ENCODE peak calls at places on chromosomes 11 and 22, in nine cellular contexts. H is adrenal gland, S is cardiac muscle cell, B is thyroid gland, L is spleen, C is fibroblast of lung, A is ovary, O is mesendoderm, K is neural progenitor cell. F is an unnamed sample. For H3K4me1, the result is how much of the 10 kb centered on the place peaks cover.

GRCh38 chr11:73139476-73140198 is 2.5 kb downstream of the FCHSD2 start:
- DNase-seq in A (no peak), H (no peak), L (no peak), B (no peak), O (no peak), C (peak), K (no peak), S (peak), F (no peak)

GRCh38 chr22:40040927-40041326 is 46.2 kb downstream of the FAM83F start:
- DNase-seq in C (peak), S (peak), H (peak), K (no peak), L (no peak), B (peak), O (no peak), A (no peak), F (no peak)

GRCh38 chr11:110301032-110301431 is 4.6 kb upstream of the RDX start:
- DNase-seq in L (no peak), H (no peak), O (no peak), S (no peak), K (no peak), A (no peak), C (no peak), B (no peak), F (no peak)

GRCh38 chr11:65388731-65389130 is 2.3 kb downstream of the FRMD8 start:
- DNase-seq in A (no peak), O (no peak), K (no peak), B (no peak), C (no peak), H (no peak), S (no peak), L (no peak), F (no peak)

GRCh38 chr11:92782806-92783205 is 186.6 kb upstream of the MTNR1B start:
- DNase-seq in S (no peak), C (no peak), A (no peak), L (no peak), K (no peak), O (no peak), B (no peak), H (no peak), F (no peak)

GRCh38 chr11:86418929-86419328 is 44.2 kb downstream of the CCDC81 start:
- DNase-seq in H (no peak), A (no peak), O (peak), B (no peak), K (peak), S (no peak), C (peak), L (no peak), F (no peak)

GRCh38 chr11:46457659-46458058 is 66.1 kb upstream of the CHRM4 start:
- DNase-seq in H (no peak), O (no peak), A (no peak), B (peak), L (no peak), K (no peak), C (peak), S (peak), F (no peak)

GRCh38 chr11:95378106-95378505 is 147.1 kb upstream of the SESN3 start:
- DNase-seq in A (no peak), H (no peak), L (no peak), O (no peak), S (no peak), B (no peak), K (no peak), C (no peak), F (no peak)

GRCh38 chr11:108895579-108896480 is 231.0 kb downstream of the DDX10 start:
- DNase-seq in O (peak), L (no peak), B (no peak), C (peak), K (no peak), S (peak), A (no peak), H (no peak), F (no peak)

GRCh38 chr11:12812849-12813248 is 138.6 kb downstream of the TEAD1 start:
- DNase-seq in S (no peak), B (no peak), H (no peak), C (no peak), O (no peak), K (no peak), L (no peak), A (no peak), F (no peak)

GRCh38 chr11:84295815-84296214 is 1009.6 kb upstream of the CCDC90B start:
- DNase-seq in C (no peak), S (no peak), L (no peak), H (no peak), K (no peak), O (no peak), A (no peak), B (no peak), F (no peak)

GRCh38 chr22:18103527-18104269 is 6.9 kb upstream of the TUBA8 start:
- DNase-seq in K (no peak), S (no peak), B (no peak), O (no peak), A (no peak), C (no peak), L (peak), H (no peak), F (no peak)

GRCh38 chr11:134015541-134015940 is 53.3 kb upstream of the JAM3 start:
- DNase-seq in H (no peak), K (no peak), S (no peak), B (no peak), A (no peak), O (no peak), L (no peak), C (no peak), F (no peak)

GRCh38 chr11:67293090-67293489 is 4.0 kb downstream of the ANKRD13D start:
- DNase-seq in S (peak), H (no peak), C (peak), K (no peak), B (no peak), O (no peak), A (no peak), L (no peak), F (no peak)

GRCh38 chr11:109034341-109034696 is 369.4 kb downstream of the DDX10 start:
- DNase-seq in K (no peak), C (no peak), A (no peak), B (no peak), H (no peak), O (no peak), L (no peak), S (peak), F (no peak)

GRCh38 chr22:31947296-31947695 is 3.0 kb downstream of the YWHAH start:
- DNase-seq in K (no peak), B (no peak), S (peak), L (no peak), C (no peak), O (peak), A (no peak), H (no peak), F (no peak)

GRCh38 chr11:126575849-126576248 is 220.4 kb downstream of the ST3GAL4 start:
- DNase-seq in O (no peak), C (no peak), L (no peak), K (no peak), B (no peak), H (no peak), S (no peak), A (no peak), F (no peak)

GRCh38 chr22:36227396-36227795 is 11.9 kb downstream of the APOL2 start:
- DNase-seq in L (no peak), B (no peak), K (no peak), O (no peak), S (no peak), H (no peak), A (no peak), C (no peak), F (no peak)

GRCh38 chr22:46108564-46109473 is 41.5 kb upstream of the PPARA start:
- DNase-seq in C (no peak), A (peak), L (no peak), O (peak), B (peak), H (peak), S (peak), K (peak), F (no peak)

GRCh38 chr22:46109474-46110003 is 40.8 kb upstream of the PPARA start:
- DNase-seq in O (no peak), L (no peak), A (peak), H (no peak), C (no peak), K (no peak), B (no peak), S (no peak), F (no peak)

GRCh38 chr22:46112405-46112804 is 37.9 kb upstream of the PPARA start:
- DNase-seq in L (no peak), H (no peak), A (peak), B (no peak), K (no peak), S (no peak), O (no peak), C (no peak), F (no peak)

GRCh38 chr22:46111645-46112306 is 38.5 kb upstream of the PPARA start:
- DNase-seq in K (peak), S (no peak), B (no peak), A (peak), C (no peak), H (peak), L (no peak), O (peak), F (no peak)

DNA sequence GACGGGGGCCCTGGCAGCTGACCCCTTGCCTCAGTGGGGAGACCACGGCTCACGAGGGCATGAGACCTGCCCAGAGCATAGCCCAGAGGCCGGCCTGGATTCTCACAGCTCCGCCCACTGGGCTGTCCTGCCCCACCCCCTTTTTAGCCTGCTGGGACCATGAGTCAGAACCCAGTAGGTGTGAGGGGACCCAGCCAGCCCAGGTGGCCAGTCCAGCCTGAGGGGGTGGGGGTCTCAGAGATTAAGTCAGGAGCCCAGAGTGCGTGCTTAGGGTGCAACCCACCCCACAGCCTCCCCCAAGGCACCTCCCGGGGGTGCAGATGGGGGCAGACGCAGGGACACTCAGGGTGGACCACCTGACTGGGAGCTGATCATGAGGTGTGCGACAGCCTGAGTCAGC is 40.1 kb upstream of the PPARA start:
- DNase-seq in S (no peak), O (peak), B (no peak), L (no peak), H (peak), C (peak), K (no peak), A (peak), F (no peak)
- H3K4me1 ChIP-seq in S (under half), O (under half), B (under half), L (half or more), H (half or more), C (half or more), K (under half), A (half or more), F (under half)

GRCh38 chr11:61066645-61067044 is 35.6 kb upstream of the CD5 start:
- DNase-seq in A (no peak), C (no peak), H (no peak), B (no peak), S (no peak), L (no peak), O (no peak), K (no peak), F (no peak)
- H3K4me1 ChIP-seq in A (under half), C (under half), H (under half), B (under half), S (under half), L (under half), O (under half), K (under half), F (under half)

DNA sequence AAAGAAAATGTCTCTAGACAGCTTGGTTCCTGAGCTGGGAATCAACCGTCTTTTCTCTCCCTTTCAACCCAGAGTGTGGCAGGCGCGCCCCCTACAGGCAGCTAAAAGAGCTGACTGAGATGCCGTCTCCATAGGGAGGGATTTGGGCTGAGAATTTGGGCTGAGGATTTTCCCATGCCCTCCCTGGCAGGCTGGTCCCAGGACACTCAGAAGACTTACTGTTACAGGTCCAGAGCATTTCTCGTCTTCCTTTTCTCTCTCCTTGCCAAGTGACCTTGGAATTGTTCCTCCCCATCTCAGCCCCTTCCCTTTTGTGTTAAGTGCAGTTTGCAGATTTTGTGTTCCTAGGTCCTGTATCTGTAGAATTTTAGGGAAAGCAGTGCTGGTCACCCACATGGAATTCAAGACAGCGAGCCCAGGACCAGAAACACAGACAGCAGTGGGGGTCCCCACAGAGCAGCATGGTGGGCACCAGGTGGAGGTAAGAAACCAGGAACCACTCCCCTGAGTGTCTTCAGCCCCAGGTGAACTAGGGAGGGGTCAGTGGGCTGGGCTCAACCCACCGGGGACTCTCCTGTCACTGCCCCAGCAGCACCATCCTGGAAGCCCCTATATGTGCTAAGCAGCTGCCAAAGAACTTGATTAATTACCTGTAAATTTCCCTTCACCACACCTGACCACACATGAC is 9.9 kb upstream of the IGLL5 start:
- DNase-seq in O (peak), L (peak), B (peak), C (peak), H (peak), A (peak), K (peak), S (peak), F (no peak)
- H3K4me1 ChIP-seq in O (under half), L (under half), B (under half), C (under half), H (under half), A (under half), K (under half), S (under half), F (under half)

GRCh38 chr22:49973018-49973965 is 12.7 kb downstream of the PIM3 start:
- DNase-seq in B (no peak), C (no peak), L (no peak), A (no peak), S (peak), K (no peak), H (peak), O (peak), F (no peak)

GRCh38 chr22:49970528-49971231 is 10.1 kb downstream of the PIM3 start:
- DNase-seq in L (peak), O (peak), A (peak), B (peak), H (peak), S (peak), C (peak), K (peak), F (peak)

GRCh38 chr22:49972163-49973017 is 11.8 kb downstream of the PIM3 start:
- DNase-seq in C (no peak), H (peak), S (no peak), O (no peak), B (peak), K (no peak), A (peak), L (peak), F (no peak)

GRCh38 chr22:49969751-49970527 is 9.4 kb downstream of the PIM3 start:
- DNase-seq in A (peak), S (no peak), K (no peak), L (peak), C (no peak), H (peak), O (no peak), B (no peak), F (no peak)

DNA sequence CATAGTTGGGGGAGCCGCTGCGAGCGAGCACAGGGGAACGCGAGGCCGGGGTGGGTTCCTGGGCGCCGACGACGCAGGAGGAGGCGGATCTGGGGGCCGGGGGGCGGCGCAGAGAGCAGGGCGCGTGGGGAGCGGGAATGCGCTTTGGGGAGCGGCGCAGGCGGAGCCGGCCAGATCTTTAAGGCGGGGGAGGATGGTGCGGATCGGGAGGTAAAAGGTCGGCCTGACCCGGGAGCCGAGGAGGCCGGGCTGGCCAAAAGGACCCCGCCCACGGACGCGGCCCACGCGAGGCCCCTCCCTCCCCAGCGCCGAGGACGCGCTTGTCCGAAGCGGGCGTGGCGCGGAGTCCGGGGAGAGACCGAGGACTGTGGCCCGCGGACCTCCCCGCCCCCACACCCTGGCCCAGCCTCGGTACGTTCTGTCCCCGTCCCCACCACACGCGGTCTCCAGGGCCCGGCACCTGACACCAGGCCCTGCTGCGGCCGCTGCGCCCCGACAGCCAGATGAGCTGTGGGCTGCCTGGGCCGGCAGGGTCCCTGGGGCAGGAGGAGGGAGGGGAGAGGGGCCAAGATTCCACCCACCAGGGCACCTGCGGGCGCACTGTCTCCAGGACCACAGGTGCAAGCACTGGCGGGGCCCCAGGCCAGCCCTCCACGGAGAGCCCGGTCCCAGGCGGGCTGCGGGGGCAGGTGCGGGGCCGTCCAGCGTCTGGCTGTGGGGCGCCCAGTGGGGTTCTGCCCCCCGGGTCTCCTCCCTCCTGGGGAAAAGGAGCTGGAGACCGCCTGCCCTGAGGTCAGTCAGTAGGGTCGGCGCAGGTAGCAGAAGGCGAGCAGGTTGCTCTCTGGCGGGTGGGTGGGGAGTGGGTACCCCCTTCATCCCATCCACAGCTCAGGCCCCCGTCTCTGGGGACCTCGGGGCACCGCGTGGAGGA is 10.9 kb downstream of the PIM3 start:
- DNase-seq in C (peak), A (peak), H (peak), B (peak), O (no peak), S (peak), L (peak), K (peak), F (peak)
- H3K4me1 ChIP-seq in C (under half), A (under half), H (under half), B (under half), O (under half), S (under half), L (under half), K (under half), F (under half)

GRCh38 chr11:129946256-129946655 is 50.9 kb upstream of the NFRKB start:
- DNase-seq in S (no peak), A (no peak), C (no peak), H (no peak), K (no peak), L (no peak), O (no peak), B (no peak), F (no peak)
- H3K4me1 ChIP-seq in S (under half), A (under half), C (under half), H (under half), K (under half), L (under half), O (under half), B (under half), F (under half)

DNA sequence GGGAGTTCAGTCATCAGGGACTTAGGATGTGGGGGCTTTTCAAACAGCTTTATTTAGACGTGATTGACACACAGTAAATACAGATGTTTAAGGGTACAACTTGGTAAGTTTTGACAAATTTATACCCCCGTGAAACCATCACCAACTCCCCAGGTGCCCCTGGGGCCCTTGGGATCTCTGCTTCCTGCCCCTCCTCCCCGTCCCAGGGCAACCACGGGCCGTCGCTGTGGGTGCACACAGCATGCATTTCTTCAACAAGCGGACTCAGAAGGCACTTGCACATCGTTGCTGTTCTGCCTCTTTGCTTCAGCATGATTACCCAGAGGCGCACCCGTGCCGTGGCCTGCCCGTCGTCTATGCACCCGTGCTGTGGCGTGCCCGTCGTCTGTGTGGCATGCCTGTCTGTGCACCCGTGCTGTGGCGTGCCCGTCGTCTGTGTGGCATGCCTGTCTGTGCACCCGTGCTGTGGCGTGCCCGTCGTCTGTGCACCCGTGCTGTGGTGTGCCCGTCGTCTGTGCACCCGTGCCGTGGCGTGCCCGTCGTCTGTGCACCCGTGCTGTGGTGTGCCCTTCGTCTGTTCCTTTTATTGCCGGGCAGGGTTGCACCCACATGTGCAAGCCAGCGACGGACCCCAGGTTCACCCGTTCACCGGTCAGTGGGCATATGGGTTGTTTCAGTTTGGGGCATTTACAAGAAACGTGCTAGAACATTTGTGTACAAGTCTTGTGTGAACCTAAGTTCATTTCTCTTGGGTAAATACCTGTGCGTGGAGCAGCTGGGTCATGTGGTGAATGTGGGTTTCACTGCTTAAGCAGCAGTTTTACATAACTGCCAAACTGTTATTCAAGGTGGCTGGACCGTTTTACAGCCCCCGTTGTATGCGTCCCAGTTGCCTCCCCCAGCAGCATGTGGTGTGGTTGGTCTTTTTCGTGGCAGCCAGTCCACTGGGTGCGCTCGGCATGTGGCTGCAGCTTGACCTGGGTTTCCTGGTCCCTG is 8.3 kb downstream of the CD81 start:
- DNase-seq in K (no peak), C (no peak), O (no peak), S (no peak), B (no peak), L (peak), A (no peak), H (no peak), F (no peak)
- H3K4me1 ChIP-seq in K (under half), C (half or more), O (under half), S (under half), B (half or more), L (half or more), A (half or more), H (half or more), F (under half)

GRCh38 chr11:724733-725386 is 18.8 kb downstream of the EPS8L2 start:
- DNase-seq in S (no peak), O (no peak), A (no peak), B (no peak), C (no peak), L (no peak), K (no peak), H (no peak), F (no peak)
- H3K4me1 ChIP-seq in S (under half), O (under half), A (under half), B (under half), C (under half), L (under half), K (under half), H (under half), F (under half)

GRCh38 chr11:69125861-69126260 is 29.9 kb upstream of the SMIM38 start:
- DNase-seq in A (no peak), K (no peak), L (peak), S (no peak), C (no peak), H (no peak), O (no peak), B (no peak), F (no peak)
- H3K4me1 ChIP-seq in A (under half), K (under half), L (under half), S (under half), C (under half), H (under half), O (under half), B (under half), F (under half)

GRCh38 chr22:43006016-43006505 is 8.9 kb downstream of the PACSIN2 start:
- DNase-seq in C (no peak), S (no peak), O (no peak), H (no peak), A (no peak), K (no peak), L (peak), B (no peak), F (no peak)
- H3K4me1 ChIP-seq in C (under half), S (under half), O (under half), H (half or more), A (under half), K (under half), L (under half), B (half or more), F (half or more)

F was measured in RWPE2.